ENCODE peak calls at places on chromosomes 4 and X, in eight cellular contexts. H is GM06990, V is lower lobe of right lung, B is SIG-M5, R is SJSA1, Y is cerebellar cortex, L is T-helper 2 cell, Z is Ammon's horn. U is an unnamed sample.

GRCh38 chr4:1601533-1601835 is 82.6 kb downstream of the FAM53A start:
- DNase-seq in B (no peak), R (no peak), Y (no peak), V (peak), L (no peak), Z (no peak), H (no peak), U (no peak)

GRCh38 chr4:79872738-79873137 is 200.3 kb downstream of the ANTXR2 start:
- DNase-seq in Z (no peak), L (no peak), H (no peak), Y (no peak), V (no peak), R (no peak), B (no peak), U (no peak)

GRCh38 chrX:113305496-113305895 is 464.9 kb upstream of the AMOT start:
- DNase-seq in L (no peak), R (peak), B (no peak), V (no peak), Y (no peak), Z (no peak), H (no peak), U (no peak)

GRCh38 chr4:70705146-70705855 is 16.5 kb upstream of the RUFY3 start:
- DNase-seq in Z (peak), R (peak), H (peak), B (no peak), Y (peak), V (peak), L (peak), U (peak)

GRCh38 chr4:10584042-10584441 is 100.5 kb downstream of the CLNK start:
- DNase-seq in B (no peak), Y (no peak), Z (peak), L (no peak), H (no peak), V (no peak), R (no peak), U (no peak)

GRCh38 chrX:38817004-38817703 is 15.9 kb downstream of the MID1IP1 start:
- DNase-seq in B (no peak), R (peak), Y (no peak), V (peak), Z (peak), L (no peak), H (no peak), U (no peak)

GRCh38 chr4:138828926-138829325 is 186.7 kb upstream of the NOCT start:
- DNase-seq in Y (peak), Z (no peak), L (no peak), R (no peak), B (no peak), H (no peak), V (no peak), U (no peak)

GRCh38 chr4:158166701-158167100 is 6.1 kb downstream of the GASK1B start:
- DNase-seq in L (no peak), H (no peak), B (no peak), R (no peak), V (no peak), Y (no peak), Z (no peak), U (no peak)

GRCh38 chr4:53943345-53944085 is 120.9 kb downstream of the CHIC2 start:
- DNase-seq in L (no peak), H (no peak), V (no peak), B (no peak), Z (no peak), Y (no peak), R (no peak), U (no peak)

GRCh38 chr4:140952709-140953108 is 180.6 kb downstream of the RNF150 start:
- DNase-seq in V (no peak), H (no peak), B (no peak), Y (no peak), R (no peak), Z (no peak), L (no peak), U (no peak)

GRCh38 chrX:7019555-7019954 is 128.0 kb upstream of the STS start:
- DNase-seq in V (no peak), R (no peak), B (no peak), Z (no peak), Y (no peak), L (no peak), H (no peak), U (no peak)

GRCh38 chr4:4395849-4396627 is 9.1 kb downstream of the NSG1 start:
- DNase-seq in B (no peak), Y (peak), H (peak), V (peak), Z (peak), L (no peak), R (no peak), U (no peak)

GRCh38 chr4:54902261-54902660 is 223.1 kb downstream of the KDR start:
- DNase-seq in R (no peak), V (no peak), B (no peak), Y (no peak), Z (no peak), L (no peak), H (no peak), U (no peak)

GRCh38 chr4:17236686-17237085 is 275.2 kb downstream of the QDPR start:
- DNase-seq in L (no peak), Z (no peak), H (no peak), R (no peak), V (no peak), Y (no peak), B (no peak), U (no peak)

GRCh38 chr4:6815029-6815836 is 32.7 kb downstream of the KIAA0232 start:
- DNase-seq in L (no peak), Y (no peak), V (no peak), R (no peak), H (no peak), Z (no peak), B (no peak), U (no peak)